ENCODE peak calls at places on chromosomes 7 and 10, in five cellular contexts. One of them, this sample, is unnamed.

GRCh38 chr10:84194424-84195043 is at the start of gene CDHR1:
- DNase-seq in H7: peak; percentile 94
- DNase-seq in HT-29: no peak
- DNase-seq in amniotic stem cell: no peak
- DNase-seq in WTC11: peak; percentile 73
- DNase-seq in this sample: peak; percentile 27

GRCh38 chr7:5229451-5230271 is 39.6 kb downstream of the WIPI2 start:
- DNase-seq in H7: peak; percentile 10
- DNase-seq in HT-29: no peak
- DNase-seq in amniotic stem cell: no peak
- DNase-seq in WTC11: no peak
- DNase-seq in this sample: no peak

GRCh38 chr7:92042056-92042737 is 92.1 kb downstream of the CYP51A1 start:
- DNase-seq in H7: no peak
- DNase-seq in HT-29: peak; percentile 95
- DNase-seq in amniotic stem cell: no peak
- DNase-seq in WTC11: no peak
- DNase-seq in this sample: no peak

GRCh38 chr10:71338728-71339495 is 19.9 kb downstream of the SLC29A3 start:
- DNase-seq in H7: no peak
- DNase-seq in HT-29: peak; percentile 31
- DNase-seq in amniotic stem cell: no peak
- DNase-seq in WTC11: no peak
- DNase-seq in this sample: no peak

GRCh38 chr7:152866791-152867481 is 107.4 kb downstream of the ACTR3B start:
- DNase-seq in H7: no peak
- DNase-seq in HT-29: no peak
- DNase-seq in amniotic stem cell: no peak
- DNase-seq in WTC11: no peak
- DNase-seq in this sample: no peak

GRCh38 chr7:12731775-12732174 is 44.3 kb downstream of the ARL4A start:
- DNase-seq in H7: no peak
- DNase-seq in HT-29: no peak
- DNase-seq in amniotic stem cell: no peak
- DNase-seq in WTC11: no peak
- DNase-seq in this sample: no peak

GRCh38 chr10:98353105-98353504 is 61.9 kb downstream of the PYROXD2 start:
- DNase-seq in H7: no peak
- DNase-seq in HT-29: no peak
- DNase-seq in amniotic stem cell: no peak
- DNase-seq in WTC11: no peak
- DNase-seq in this sample: no peak

GRCh38 chr7:96728139-96728538 is 18.5 kb upstream of the SEM1 start:
- DNase-seq in H7: no peak
- DNase-seq in HT-29: no peak
- DNase-seq in amniotic stem cell: no peak
- DNase-seq in WTC11: no peak
- DNase-seq in this sample: no peak

GRCh38 chr7:122577449-122578003 is 121.4 kb downstream of the RNF133 start:
- DNase-seq in H7: no peak
- DNase-seq in HT-29: no peak
- DNase-seq in amniotic stem cell: no peak
- DNase-seq in WTC11: no peak
- DNase-seq in this sample: no peak

GRCh38 chr10:112565434-112566053 is 118.5 kb downstream of the VTI1A start:
- DNase-seq in H7: peak; percentile 46
- DNase-seq in HT-29: peak; percentile 86
- DNase-seq in amniotic stem cell: peak; percentile 62
- DNase-seq in WTC11: peak; percentile 28
- DNase-seq in this sample: no peak

GRCh38 chr7:90320801-90321494 is at the start of gene FAM237B:
- DNase-seq in H7: peak; percentile 75
- DNase-seq in HT-29: no peak
- DNase-seq in amniotic stem cell: no peak
- DNase-seq in WTC11: peak; percentile 39
- DNase-seq in this sample: no peak

GRCh38 chr7:50166997-50167961 is 74.2 kb upstream of the ZPBP start:
- DNase-seq in H7: no peak
- DNase-seq in HT-29: no peak
- DNase-seq in amniotic stem cell: no peak
- DNase-seq in WTC11: no peak
- DNase-seq in this sample: peak; percentile 57

GRCh38 chr10:124547651-124548168 is 86.1 kb downstream of the LHPP start:
- DNase-seq in H7: peak; percentile 61
- DNase-seq in HT-29: no peak
- DNase-seq in amniotic stem cell: no peak
- DNase-seq in WTC11: no peak
- DNase-seq in this sample: no peak

GRCh38 chr10:130656582-130657133 is 520.5 kb downstream of the GLRX3 start:
- DNase-seq in H7: peak; percentile 36
- DNase-seq in HT-29: no peak
- DNase-seq in amniotic stem cell: no peak
- DNase-seq in WTC11: no peak
- DNase-seq in this sample: no peak

GRCh38 chr7:94001396-94001795 is 2.8 kb downstream of the BET1 start:
- DNase-seq in H7: no peak
- DNase-seq in HT-29: no peak
- DNase-seq in amniotic stem cell: no peak
- DNase-seq in WTC11: no peak
- DNase-seq in this sample: no peak

GRCh38 chr7:98903246-98903645 is 24.9 kb downstream of the TRRAP start:
- DNase-seq in H7: no peak
- DNase-seq in HT-29: no peak
- DNase-seq in amniotic stem cell: no peak
- DNase-seq in WTC11: no peak
- DNase-seq in this sample: no peak

GRCh38 chr7:8295638-8296361 is 33.8 kb upstream of the ICA1 start:
- DNase-seq in H7: peak; percentile 65
- DNase-seq in HT-29: peak; percentile 87
- DNase-seq in amniotic stem cell: peak; percentile 49
- DNase-seq in WTC11: no peak
- DNase-seq in this sample: peak; percentile 7

GRCh38 chr10:21995557-21995956 is 8.0 kb downstream of the DNAJC1 start:
- DNase-seq in H7: no peak
- DNase-seq in HT-29: no peak
- DNase-seq in amniotic stem cell: no peak
- DNase-seq in WTC11: no peak
- DNase-seq in this sample: no peak

GRCh38 chr7:148114807-148115206 is 475.8 kb upstream of the C7orf33 start:
- DNase-seq in H7: no peak
- DNase-seq in HT-29: no peak
- DNase-seq in amniotic stem cell: no peak
- DNase-seq in WTC11: no peak
- DNase-seq in this sample: no peak

GRCh38 chr10:28875535-28876208 is 198.4 kb downstream of the BAMBI start:
- DNase-seq in H7: peak; percentile 23
- DNase-seq in HT-29: no peak
- DNase-seq in amniotic stem cell: peak; percentile 11
- DNase-seq in WTC11: peak; percentile 21
- DNase-seq in this sample: no peak

GRCh38 chr10:101118031-101118430 is 13.1 kb upstream of the TLX1 start:
- DNase-seq in H7: no peak
- DNase-seq in HT-29: no peak
- DNase-seq in amniotic stem cell: no peak
- DNase-seq in WTC11: no peak
- DNase-seq in this sample: no peak

GRCh38 chr7:128793184-128793552 is 1.4 kb downstream of the CCDC136 start:
- DNase-seq in H7: no peak
- DNase-seq in HT-29: no peak
- DNase-seq in amniotic stem cell: no peak
- DNase-seq in WTC11: no peak
- DNase-seq in this sample: no peak

This sample was measured in CD8-positive, alpha-beta T cell.